ENCODE peak calls at places on chromosome 4, in ten cellular contexts. J is H9; K is GM23248; W is HepG2; M is breast epithelium; S is CD8-positive, alpha-beta T cell; Y is cardiac muscle cell; U is dorsolateral prefrontal cortex; B is CD4-positive, alpha-beta T cell; X is uterus. G is an unnamed sample. For H3K27me3, the result is how much of the 10 kb centered on the place peaks cover.

GRCh38 chr4:145920205-145920604 is 18.4 kb downstream of the ZNF827 start:
- DNase-seq in B (no peak), U (no peak), S (no peak), W (no peak), K (peak), M (peak), X (peak), Y (no peak), J (no peak), G (no peak)

GRCh38 chr4:2281575-2282343 is 19.9 kb upstream of the MXD4 start:
- DNase-seq in M (no peak), S (peak), K (no peak), B (peak), U (no peak), X (no peak), Y (no peak), W (no peak), J (no peak), G (peak)

GRCh38 chr4:149884046-149884445 is 68.4 kb upstream of the IQCM start:
- DNase-seq in Y (no peak), J (no peak), U (peak), M (peak), S (no peak), X (no peak), W (no peak), B (no peak), K (peak), G (no peak)

GRCh38 chr4:74112399-74113090 is 13.6 kb upstream of the CXCL2 start:
- DNase-seq in Y (no peak), X (no peak), U (no peak), K (peak), W (no peak), B (no peak), M (peak), S (no peak), J (no peak), G (no peak)

GRCh38 chr4:118120120-118120760 is 86.0 kb downstream of the NDST3 start:
- DNase-seq in J (peak), S (no peak), K (no peak), B (no peak), Y (no peak), X (no peak), U (no peak), M (no peak), W (no peak), G (no peak)

GRCh38 chr4:108035691-108036090 is 46.0 kb downstream of the HADH start:
- DNase-seq in Y (no peak), B (no peak), K (no peak), M (no peak), U (no peak), J (no peak), X (no peak), W (no peak), S (no peak), G (no peak)

GRCh38 chr4:156672924-156673323 is 298.7 kb downstream of the PDGFC start:
- DNase-seq in M (no peak), U (no peak), J (no peak), W (no peak), B (no peak), S (no peak), X (no peak), K (peak), Y (no peak), G (no peak)

GRCh38 chr4:76993787-76994641 is 44.5 kb downstream of the SEPTIN11 start:
- DNase-seq in Y (peak), B (peak), K (no peak), W (no peak), J (no peak), S (peak), M (no peak), U (peak), X (no peak), G (peak)

GRCh38 chr4:119721878-119722277 is 93.3 kb upstream of the PDE5A start:
- DNase-seq in J (no peak), M (no peak), U (no peak), W (no peak), S (no peak), Y (no peak), X (no peak), K (no peak), B (no peak), G (no peak)

GRCh38 chr4:164748375-164748774 is 5.6 kb upstream of the SMIM31 start:
- DNase-seq in M (no peak), K (peak), U (no peak), J (no peak), S (no peak), Y (peak), X (no peak), W (peak), B (no peak), G (no peak)

GRCh38 chr4:119286377-119287002 is 35.4 kb downstream of the FABP2 start:
- DNase-seq in Y (peak), K (peak), X (no peak), M (no peak), B (peak), W (peak), S (no peak), J (no peak), U (no peak), G (no peak)

GRCh38 chr4:38782452-38783108 is at the start of gene TLR10:
- DNase-seq in W (peak), S (no peak), B (peak), Y (peak), M (no peak), J (peak), K (peak), U (peak), X (no peak), G (peak)

GRCh38 chr4:99300934-99301333 is 10.1 kb upstream of the ADH1A start:
- DNase-seq in M (peak), U (no peak), X (peak), K (peak), S (no peak), B (no peak), J (no peak), W (peak), Y (peak), G (no peak)

GRCh38 chr4:1206299-1207156 is 34.1 kb upstream of the SPON2 start:
- DNase-seq in J (peak), X (peak), K (no peak), Y (no peak), M (no peak), S (no peak), W (no peak), B (no peak), U (no peak), G (no peak)

GRCh38 chr4:173527103-173527876 is 2.7 kb downstream of the HAND2 start:
- DNase-seq in Y (peak), J (peak), S (no peak), K (peak), B (no peak), U (no peak), W (no peak), M (no peak), X (no peak), G (no peak)
- H3K27me3 ChIP-seq in Y (under half), J (half or more), S (half or more), K (under half), B (half or more), U (half or more), W (under half), M (under half), X (under half), G (under half)

GRCh38 chr4:95546236-95546635 is 2.5 kb downstream of the UNC5C start:
- DNase-seq in W (no peak), X (no peak), M (no peak), J (no peak), Y (no peak), B (no peak), S (no peak), K (no peak), U (no peak), G (no peak)

GRCh38 chr4:95546866-95547707 is 1.7 kb downstream of the UNC5C start:
- DNase-seq in K (peak), Y (peak), W (no peak), X (no peak), B (no peak), S (no peak), M (no peak), U (no peak), J (peak), G (no peak)

GRCh38 chr4:95544433-95545103 is 4.2 kb downstream of the UNC5C start:
- DNase-seq in Y (peak), M (no peak), B (no peak), U (no peak), S (no peak), W (no peak), J (no peak), X (no peak), K (no peak), G (no peak)

GRCh38 chr4:95547708-95548471 is 883 bp downstream of the UNC5C start:
- DNase-seq in B (no peak), X (peak), S (no peak), U (no peak), W (no peak), M (no peak), J (peak), Y (peak), K (peak), G (no peak)

GRCh38 chr4:95545526-95545925 is 3.2 kb downstream of the UNC5C start:
- DNase-seq in U (no peak), J (no peak), M (no peak), X (no peak), K (no peak), S (no peak), B (no peak), Y (no peak), W (no peak), G (no peak)
- H3K27me3 ChIP-seq in U (under half), J (under half), M (under half), X (under half), K (under half), S (under half), B (under half), Y (under half), W (under half), G (under half)

GRCh38 chr4:80197132-80197573 is at the start of gene PRDM8:
- DNase-seq in X (no peak), W (no peak), K (peak), S (no peak), J (no peak), B (peak), M (no peak), Y (no peak), U (peak), G (no peak)
- H3K27me3 ChIP-seq in X (under half), W (under half), K (under half), S (under half), J (half or more), B (under half), M (under half), Y (half or more), U (under half), G (under half)

DNA sequence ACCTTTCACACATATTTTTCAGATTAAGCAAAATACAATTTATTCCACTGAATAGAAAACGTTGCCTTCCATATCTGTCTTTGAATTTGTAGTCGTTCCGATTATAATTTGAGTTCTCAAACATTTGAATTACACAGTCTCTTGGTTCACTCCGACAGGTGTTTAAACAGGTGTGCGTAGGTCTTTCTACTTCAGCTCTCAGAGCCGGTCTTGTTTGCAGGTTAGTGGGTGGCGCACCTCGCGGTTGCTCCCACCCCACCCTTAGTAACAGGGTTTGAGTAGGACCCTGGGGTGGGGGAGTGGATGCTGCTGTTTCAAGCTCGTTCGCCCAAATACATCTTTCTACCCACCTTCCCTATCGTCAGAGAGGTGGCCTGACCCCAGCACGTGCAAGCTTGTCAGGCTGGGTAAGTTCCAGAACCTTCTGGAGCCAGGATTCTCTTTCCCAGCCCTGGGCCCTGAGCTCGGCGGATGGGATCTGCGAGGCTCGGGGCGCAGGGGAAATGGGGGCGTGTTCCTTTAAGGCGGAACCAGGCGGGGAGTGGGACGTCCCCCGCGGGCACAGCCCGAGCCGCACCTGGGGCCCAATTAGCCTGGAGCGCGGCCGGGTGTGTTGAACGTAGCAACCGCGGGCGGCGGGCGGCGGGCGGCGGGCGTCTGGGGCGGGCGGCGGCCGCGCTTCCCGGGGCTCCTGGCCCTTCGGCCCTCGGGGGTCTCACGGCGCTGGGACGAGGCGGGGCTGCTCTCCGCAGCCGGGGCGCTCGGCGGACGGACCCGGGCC is at the start of gene FAM149A:
- DNase-seq in U (no peak), J (peak), Y (peak), B (peak), K (peak), X (peak), M (no peak), W (no peak), S (no peak), G (no peak)
- H3K27me3 ChIP-seq in U (under half), J (under half), Y (under half), B (under half), K (under half), X (under half), M (under half), W (under half), S (under half), G (under half)

DNA sequence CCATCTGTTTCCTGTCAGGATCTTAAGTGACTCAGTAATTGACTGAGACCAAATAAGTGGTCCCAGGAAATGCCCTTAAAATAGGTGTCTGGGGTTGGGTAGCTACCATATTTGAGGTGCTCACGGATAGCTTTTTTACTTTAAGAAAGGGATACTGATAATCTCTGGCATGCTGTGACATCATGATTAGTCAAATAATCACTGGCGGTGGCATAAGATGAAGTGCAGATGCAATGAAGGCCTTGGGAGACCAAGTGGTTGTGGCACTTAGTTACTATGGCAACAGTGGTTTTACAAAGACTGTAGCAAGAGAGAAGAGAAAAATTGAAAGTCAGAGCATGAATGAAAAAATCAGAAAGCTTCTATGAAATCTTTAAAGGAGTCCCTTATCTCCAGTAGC is 114.5 kb upstream of the SLIT2 start:
- DNase-seq in X (no peak), B (no peak), J (no peak), U (no peak), K (peak), Y (peak), W (no peak), S (no peak), M (no peak), G (no peak)
- H3K27me3 ChIP-seq in X (under half), B (under half), J (under half), U (under half), K (under half), Y (under half), W (under half), S (under half), M (under half), G (under half)

DNA sequence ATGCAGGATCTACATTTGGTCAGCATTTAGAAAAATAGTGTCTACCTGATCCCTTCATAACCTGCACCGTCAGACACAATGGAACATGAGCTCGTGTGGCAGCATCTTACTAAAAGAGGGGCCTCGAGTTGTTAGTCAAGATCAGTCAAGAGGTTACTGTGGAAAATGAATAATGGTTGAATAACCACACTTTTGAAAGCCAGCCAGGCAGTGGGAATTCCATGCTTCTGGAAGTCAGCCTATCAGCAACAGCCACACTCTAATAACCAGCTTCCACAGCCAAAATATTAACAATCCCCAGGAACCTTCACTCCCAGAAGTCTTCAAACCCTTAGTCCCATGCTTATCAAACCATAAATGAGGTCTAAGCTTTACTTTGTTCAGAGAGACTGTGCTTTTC is 234.3 kb downstream of the HS3ST1 start:
- DNase-seq in J (no peak), Y (no peak), X (no peak), B (no peak), S (no peak), U (no peak), K (no peak), M (no peak), W (no peak), G (no peak)
- H3K27me3 ChIP-seq in J (under half), Y (under half), X (under half), B (under half), S (under half), U (under half), K (under half), M (under half), W (under half), G (under half)

DNA sequence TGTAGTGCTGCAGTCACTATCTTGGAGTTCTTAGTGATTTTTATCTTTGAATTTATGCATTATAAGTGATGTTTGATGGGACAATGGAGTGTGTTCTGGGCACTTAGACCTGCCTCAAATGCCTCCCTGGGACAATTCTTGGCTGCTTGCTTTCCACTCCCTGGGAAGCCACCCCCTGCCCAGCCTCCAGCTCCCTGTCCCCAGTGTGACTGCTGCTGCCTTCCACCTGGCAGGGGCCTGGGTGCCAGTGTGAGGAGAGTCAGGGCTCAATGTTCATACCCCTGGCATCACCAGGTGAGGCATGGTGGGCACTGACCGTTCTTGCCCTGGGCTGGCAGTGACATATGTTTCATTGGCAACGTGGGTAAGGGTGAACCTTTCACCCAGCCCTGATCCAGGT is 14.8 kb downstream of the MSX1 start:
- DNase-seq in W (no peak), M (no peak), U (no peak), B (no peak), Y (no peak), X (no peak), S (no peak), K (no peak), J (no peak), G (no peak)
- H3K27me3 ChIP-seq in W (under half), M (under half), U (half or more), B (half or more), Y (half or more), X (under half), S (under half), K (under half), J (half or more), G (under half)

GRCh38 chr4:152935661-152936445 is at the start of gene FHDC1:
- DNase-seq in S (no peak), J (peak), B (no peak), M (peak), Y (peak), X (no peak), K (peak), W (no peak), U (peak), G (no peak)
- H3K27me3 ChIP-seq in S (under half), J (under half), B (half or more), M (under half), Y (half or more), X (under half), K (under half), W (under half), U (under half), G (under half)

DNA sequence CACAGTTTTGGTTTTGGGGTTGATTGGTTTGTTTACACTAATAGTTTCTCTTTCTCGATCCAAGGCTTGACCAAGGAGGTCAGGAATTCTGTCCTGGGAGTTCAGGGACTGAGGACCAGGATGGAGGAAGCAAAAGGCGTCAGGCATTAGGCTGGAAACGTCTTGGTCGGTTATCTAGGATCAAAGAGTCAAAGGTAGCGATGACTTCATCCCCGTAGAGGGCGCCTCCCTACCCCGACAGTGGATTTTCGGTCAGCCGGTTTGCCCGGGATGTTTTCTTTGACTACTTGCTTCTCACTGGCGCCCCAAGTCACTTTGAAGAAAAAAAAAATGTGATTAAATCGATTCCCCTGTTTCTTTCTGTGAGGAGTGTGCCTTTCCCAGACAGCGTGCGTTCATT is 985 bp upstream of the FHDC1 start:
- DNase-seq in M (peak), K (no peak), S (no peak), U (no peak), Y (no peak), J (peak), X (no peak), B (no peak), W (no peak), G (no peak)
- H3K27me3 ChIP-seq in M (under half), K (under half), S (under half), U (under half), Y (half or more), J (under half), X (under half), B (half or more), W (under half), G (under half)